ENCODE peak calls at places on chromosomes 7 and 10, in five cellular contexts. M is HCT116, U is transverse colon, F is GM23338, V is spleen. J is an unnamed sample.

GRCh38 chr10:61836233-61836887 is 65.1 kb upstream of the ARID5B start:
- DNase-seq in V (no peak), U (no peak), F (no peak), M (no peak), J (no peak)

GRCh38 chr10:36725581-36726520 is 399.5 kb upstream of the ANKRD30A start:
- DNase-seq in M (no peak), V (peak; percentile 31), U (no peak), F (peak; percentile 82), J (no peak)

GRCh38 chr10:73655257-73655989 is 406 bp downstream of the SYNPO2L start:
- DNase-seq in M (no peak), U (peak; percentile 59), V (no peak), F (no peak), J (no peak)

GRCh38 chr7:2202901-2203550 is 29.7 kb downstream of the MAD1L1 start:
- DNase-seq in V (peak; percentile 61), F (no peak), U (no peak), M (no peak), J (no peak)

GRCh38 chr10:22486431-22486830 is 141.1 kb downstream of the SPAG6 start:
- DNase-seq in F (no peak), M (no peak), V (no peak), U (no peak), J (no peak)

GRCh38 chr10:31142026-31142425 is 110.4 kb upstream of the ZNF438 start:
- DNase-seq in U (no peak), F (no peak), V (no peak), M (no peak), J (no peak)

GRCh38 chr7:16071246-16071857 is 350.0 kb downstream of the CRPPA start:
- DNase-seq in U (peak; percentile 10), F (peak; percentile 82), M (peak; percentile 54), V (no peak), J (no peak)

GRCh38 chr10:123772645-123773508 is 106.7 kb downstream of the GPR26 start:
- DNase-seq in U (no peak), M (no peak), V (no peak), F (no peak), J (no peak)

DNA sequence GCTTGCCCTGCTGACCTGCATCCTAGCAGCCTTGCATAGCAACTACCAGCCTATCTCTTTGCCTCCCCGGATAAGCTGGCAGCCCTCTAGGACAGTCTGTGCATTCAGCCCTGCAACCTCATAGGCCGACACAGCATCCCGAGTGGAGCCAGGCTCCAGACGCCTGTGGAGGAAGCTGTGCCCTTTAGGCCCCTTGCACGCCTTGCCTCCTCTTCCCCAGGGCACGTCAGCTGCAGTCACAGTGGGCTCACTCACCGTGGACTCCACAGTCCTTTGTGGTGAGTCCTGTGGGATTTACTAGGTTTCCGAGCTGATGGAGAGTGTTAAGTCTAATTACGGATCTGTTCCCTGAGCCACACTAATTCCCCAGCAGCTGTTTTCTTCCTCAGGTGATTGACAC is 540.0 kb downstream of the TCERG1L start:
- DNase-seq in M (no peak), U (no peak), F (no peak), V (peak; percentile 56), J (no peak)
- TF ChIP-seq POLR2AphosphoS5 in M (no peak), U (no peak), F (no peak), V (no peak), J (no peak)

GRCh38 chr7:130566168-130566897 is 74.4 kb downstream of the MEST start:
- DNase-seq in F (no peak), M (no peak), V (peak; percentile 63), U (no peak), J (no peak)
- TF ChIP-seq POLR2AphosphoS5 in F (no peak), M (no peak), V (no peak), U (no peak), J (no peak)

GRCh38 chr10:13684252-13684791 is 97.6 kb downstream of the PRPF18 start:
- DNase-seq in U (peak; percentile 43), V (peak; percentile 84), M (no peak), F (no peak), J (no peak)
- TF ChIP-seq POLR2AphosphoS5 in U (peak; percentile 44), V (peak; percentile 76), M (no peak), F (no peak), J (no peak)

DNA sequence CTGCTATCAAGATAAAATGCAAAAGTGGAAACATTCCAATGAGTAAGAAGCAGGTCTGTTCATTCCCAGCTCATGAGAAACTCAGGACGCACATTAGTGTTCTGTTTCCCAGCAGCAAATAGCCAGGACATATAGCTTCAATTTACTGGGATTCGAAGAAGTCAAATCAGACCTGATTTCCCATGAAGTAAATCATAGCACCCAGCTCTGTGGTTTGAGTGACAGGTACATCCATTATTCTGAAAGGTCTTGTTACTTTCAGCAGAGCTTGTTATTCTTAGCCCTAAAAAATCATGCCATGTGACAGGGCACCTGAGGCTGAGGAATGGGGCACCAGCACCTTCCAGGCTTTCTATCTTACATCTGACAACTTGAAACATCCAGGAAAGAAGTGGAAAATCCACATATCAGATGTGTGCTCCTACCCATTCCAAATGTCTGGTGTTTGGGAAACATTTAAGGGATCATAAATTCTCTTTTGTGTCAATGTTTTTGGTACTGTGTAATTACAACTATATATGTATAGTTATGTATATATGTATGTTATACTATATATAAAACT is 215.8 kb upstream of the C7orf33 start:
- DNase-seq in F (no peak), V (no peak), U (no peak), M (no peak), J (no peak)
- TF ChIP-seq POLR2AphosphoS5 in F (no peak), V (no peak), U (no peak), M (no peak), J (no peak)

GRCh38 chr7:98878365-98879197 is at the start of gene TRRAP:
- DNase-seq in F (peak; percentile 84), U (peak; percentile 72), M (no peak), V (peak; percentile 95), J (no peak)
- TF ChIP-seq POLR2AphosphoS5 in F (peak; percentile 52), U (peak; percentile 61), M (peak; percentile 50), V (peak; percentile 87), J (no peak)

J was measured in vagina.